ENCODE peak calls at places on chromosome 22, in five cellular contexts. A, R, P, Q and B are unnamed samples.
A peak's percentile ranks its signal among the peaks of the same experiment; 100 is the strongest.

GRCh38 chr22:20773793-20774212 is at the start of gene SERPIND1:
- DNase-seq in A (no peak), R (no peak), P (no peak), Q (no peak), B (no peak)

GRCh38 chr22:20591660-20592310 is 84.4 kb downstream of the MED15 start:
- DNase-seq in A (peak; percentile 26), R (no peak), P (no peak), Q (peak; percentile 50), B (no peak)

GRCh38 chr22:40491990-40492631 is 121.7 kb downstream of the SGSM3 start:
- DNase-seq in A (peak; percentile 67), R (peak; percentile 33), P (peak; percentile 72), Q (no peak), B (no peak)

GRCh38 chr22:21632237-21632895 is at the start of gene CCDC116:
- DNase-seq in A (no peak), R (no peak), P (no peak), Q (peak; percentile 54), B (no peak)

GRCh38 chr22:34688825-34689224 is 377.1 kb upstream of the ISX start:
- DNase-seq in A (no peak), R (no peak), P (no peak), Q (no peak), B (no peak)

GRCh38 chr22:32695451-32695891 is 106.0 kb upstream of the TIMP3 start:
- DNase-seq in A (peak; percentile 82), R (no peak), P (peak; percentile 54), Q (no peak), B (peak; percentile 61)

GRCh38 chr22:33519140-33519973 is 400.9 kb downstream of the LARGE1 start:
- DNase-seq in A (peak; percentile 84), R (peak; percentile 63), P (peak; percentile 65), Q (peak; percentile 41), B (no peak)

GRCh38 chr22:38162881-38163843 is 18.5 kb downstream of the PLA2G6 start:
- DNase-seq in A (no peak), R (no peak), P (no peak), Q (no peak), B (no peak)

GRCh38 chr22:33865996-33866395 is 54.3 kb downstream of the LARGE1 start:
- DNase-seq in A (no peak), R (no peak), P (no peak), Q (no peak), B (no peak)

GRCh38 chr22:33020721-33021120 is 37.5 kb downstream of the SYN3 start:
- DNase-seq in A (no peak), R (no peak), P (no peak), Q (no peak), B (no peak)

GRCh38 chr22:36197601-36198146 is 3.9 kb downstream of the APOL4 start:
- DNase-seq in A (no peak), R (peak; percentile 50), P (no peak), Q (no peak), B (no peak)

GRCh38 chr22:48112687-48113521 is 1350.5 kb downstream of the TBC1D22A start:
- DNase-seq in A (no peak), R (no peak), P (no peak), Q (no peak), B (no peak)

GRCh38 chr22:22810018-22810427 is 77.6 kb upstream of the IGLL5 start:
- DNase-seq in A (peak; percentile 34), R (no peak), P (peak; percentile 52), Q (peak; percentile 79), B (peak; percentile 47)

GRCh38 chr22:37623075-37624016 is 14.7 kb downstream of the GGA1 start:
- DNase-seq in A (peak; percentile 40), R (peak; percentile 60), P (peak; percentile 60), Q (peak; percentile 86), B (peak; percentile 63)

DNA sequence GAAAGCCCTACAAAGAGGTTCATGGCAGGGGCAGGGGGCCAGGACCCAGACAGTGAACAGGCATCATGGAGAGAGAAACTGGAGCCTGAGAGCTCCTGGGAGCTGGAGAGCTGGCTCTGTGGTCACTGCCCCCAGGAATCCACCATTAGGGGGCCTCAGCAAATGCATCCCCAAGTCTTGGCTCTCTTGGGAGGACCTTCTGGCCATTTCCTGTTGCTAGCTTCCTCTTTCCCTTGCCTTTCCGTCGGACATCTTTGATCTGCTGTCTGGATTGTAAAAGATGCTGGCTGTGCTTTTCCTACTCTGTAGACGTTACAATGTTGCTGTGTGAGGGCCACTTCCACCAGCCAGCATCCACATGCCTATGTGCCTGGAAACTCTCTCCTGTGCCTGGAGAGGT is 7.1 kb upstream of the CRYBB2 start:
- DNase-seq in A (no peak), R (no peak), P (no peak), Q (no peak), B (no peak)
- TF ChIP-seq CTCF in A (no peak), R (no peak), P (no peak), Q (no peak), B (no peak)

GRCh38 chr22:18157714-18158028 is 7.7 kb downstream of the USP18 start:
- DNase-seq in A (no peak), R (no peak), P (no peak), Q (no peak), B (no peak)

GRCh38 chr22:18154821-18155390 is 4.9 kb downstream of the USP18 start:
- DNase-seq in A (no peak), R (no peak), P (no peak), Q (no peak), B (no peak)

GRCh38 chr22:18152519-18152918 is 2.5 kb downstream of the USP18 start:
- DNase-seq in A (no peak), R (no peak), P (no peak), Q (no peak), B (no peak)

GRCh38 chr22:18156878-18157713 is 7.1 kb downstream of the USP18 start:
- DNase-seq in A (peak; percentile 99), R (peak; percentile 72), P (peak; percentile 92), Q (peak; percentile 79), B (peak; percentile 82)
- TF ChIP-seq CTCF in A (peak; percentile 89), R (peak; percentile 54), P (peak; percentile 90), Q (peak; percentile 71), B (peak; percentile 85)

GRCh38 chr22:46289244-46289891 is 7.3 kb upstream of the GTSE1 start:
- DNase-seq in A (no peak), R (no peak), P (no peak), Q (no peak), B (no peak)

GRCh38 chr22:46286941-46287872 is 9.5 kb upstream of the GTSE1 start:
- DNase-seq in A (no peak), R (no peak), P (no peak), Q (no peak), B (no peak)

GRCh38 chr22:46286006-46286405 is 10.7 kb upstream of the GTSE1 start:
- DNase-seq in A (no peak), R (no peak), P (no peak), Q (no peak), B (no peak)

GRCh38 chr22:46288846-46289243 is 7.8 kb upstream of the GTSE1 start:
- DNase-seq in A (no peak), R (no peak), P (no peak), Q (no peak), B (no peak)

GRCh38 chr22:46287873-46288751 is 8.6 kb upstream of the GTSE1 start:
- DNase-seq in A (no peak), R (no peak), P (no peak), Q (no peak), B (no peak)
- TF ChIP-seq CTCF in A (no peak), R (no peak), P (no peak), Q (no peak), B (no peak)

GRCh38 chr22:17318817-17319216 is 50.4 kb upstream of the CECR2 start:
- DNase-seq in A (no peak), R (no peak), P (no peak), Q (no peak), B (no peak)
- TF ChIP-seq CTCF in A (no peak), R (no peak), P (no peak), Q (no peak), B (no peak)

DNA sequence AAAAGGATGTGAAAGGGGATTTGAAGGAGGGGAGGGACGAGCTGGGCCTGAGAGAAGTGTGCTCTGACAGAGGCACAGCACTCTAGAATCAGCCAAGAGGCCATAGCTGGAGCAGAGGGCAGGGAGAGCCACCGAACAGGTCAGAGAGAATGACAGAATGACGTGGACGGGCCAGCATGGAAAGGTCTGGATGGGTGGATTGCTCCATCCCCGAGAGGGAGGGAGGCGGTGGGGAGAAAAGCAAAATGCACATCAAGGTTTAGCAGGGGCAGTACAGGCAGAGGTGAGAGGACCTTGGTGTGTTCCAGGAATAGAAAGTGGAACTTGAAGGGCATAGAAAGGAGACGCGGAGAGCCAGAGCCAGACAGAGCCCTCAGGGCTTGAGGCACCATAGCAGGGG is 6.9 kb downstream of the PMM1 start:
- DNase-seq in A (no peak), R (no peak), P (no peak), Q (no peak), B (no peak)
- TF ChIP-seq CTCF in A (no peak), R (no peak), P (no peak), Q (no peak), B (no peak)

GRCh38 chr22:43889366-43890253 is 2.2 kb downstream of the PNPLA5 start:
- DNase-seq in A (peak; percentile 42), R (no peak), P (peak; percentile 28), Q (no peak), B (peak; percentile 42)
- TF ChIP-seq CTCF in A (peak; percentile 56), R (no peak), P (no peak), Q (no peak), B (peak; percentile 17)

GRCh38 chr22:42992886-42993479 is 22.0 kb downstream of the PACSIN2 start:
- DNase-seq in A (no peak), R (no peak), P (no peak), Q (no peak), B (no peak)

GRCh38 chr22:42993651-42994275 is 21.2 kb downstream of the PACSIN2 start:
- DNase-seq in A (peak; percentile 87), R (no peak), P (peak; percentile 63), Q (no peak), B (peak; percentile 73)

GRCh38 chr22:42992092-42992491 is 22.9 kb downstream of the PACSIN2 start:
- DNase-seq in A (no peak), R (no peak), P (no peak), Q (no peak), B (no peak)

GRCh38 chr22:42991010-42991651 is 23.8 kb downstream of the PACSIN2 start:
- DNase-seq in A (peak; percentile 82), R (no peak), P (peak; percentile 67), Q (no peak), B (peak; percentile 61)

DNA sequence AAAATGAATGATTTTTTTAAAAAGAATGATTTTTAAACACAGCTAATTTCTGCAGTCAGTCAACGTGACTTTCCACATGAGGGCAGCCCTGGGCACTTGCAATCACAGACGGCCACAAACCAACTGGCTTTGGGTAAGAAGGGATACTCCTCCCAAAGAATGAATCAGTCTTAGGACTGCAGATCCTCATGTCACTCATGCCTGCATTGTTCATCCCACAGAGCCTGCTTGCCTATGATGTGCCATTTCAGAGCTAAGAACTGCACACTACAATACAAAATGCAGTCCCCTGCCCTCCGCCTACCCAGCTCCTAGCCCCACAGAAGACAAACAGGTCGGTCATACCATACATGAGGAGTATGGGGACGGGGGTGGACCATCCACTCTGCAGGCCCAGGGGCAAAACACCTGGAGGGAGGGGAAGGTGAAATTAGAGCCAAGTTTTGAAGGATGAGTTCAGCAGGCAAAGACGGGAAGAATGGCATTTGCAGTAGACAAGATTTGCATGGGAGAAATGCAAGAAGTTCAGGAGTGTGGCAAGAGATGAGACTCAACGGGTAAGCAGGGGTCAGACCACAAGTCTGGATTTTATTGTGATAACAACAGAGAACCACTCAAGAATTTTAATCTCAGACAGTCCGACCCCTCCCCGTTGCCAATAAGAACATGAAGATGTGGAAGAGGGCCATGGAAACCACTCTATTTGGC is 24.7 kb downstream of the PACSIN2 start:
- DNase-seq in A (peak; percentile 92), R (no peak), P (peak; percentile 90), Q (no peak), B (peak; percentile 91)
- TF ChIP-seq CTCF in A (peak; percentile 74), R (no peak), P (peak; percentile 56), Q (no peak), B (peak; percentile 36)

GRCh38 chr22:49548356-49549202 is 279.1 kb downstream of the BRD1 start:
- DNase-seq in A (no peak), R (no peak), P (no peak), Q (no peak), B (no peak)
- TF ChIP-seq CTCF in A (no peak), R (no peak), P (no peak), Q (no peak), B (no peak)